ENCODE peak calls at places on chromosomes 4 and X, in nine cellular contexts. U is foreskin fibroblast; I is CD4-positive, alpha-beta T cell; E is AG09319; A is brain microvascular endothelial cell; J is GM10248; Z is fibroblast of mammary gland; F is bronchial epithelial cell; G is cardiac fibroblast. M is an unnamed sample.
A peak's percentile ranks its signal among the peaks of the same experiment; 100 is the strongest.

GRCh38 chr4:19945979-19946380 is 305.7 kb upstream of the SLIT2 start:
- DNase-seq in U (peak; percentile 99), G (peak; percentile 98), F (peak; percentile 99), E (peak; percentile 93), A (peak; percentile 94), I (no peak), Z (peak; percentile 100), J (no peak), M (peak; percentile 73)

GRCh38 chrX:148836741-148837140 is 336.3 kb downstream of the AFF2 start:
- DNase-seq in U (no peak), I (no peak), E (no peak), G (no peak), F (no peak), A (no peak), J (no peak), Z (no peak), M (no peak)

GRCh38 chrX:34956915-34957314 is 14.3 kb downstream of the FAM47B start:
- DNase-seq in A (no peak), G (peak; percentile 68), E (peak; percentile 3), Z (peak; percentile 48), U (peak; percentile 47), I (no peak), J (no peak), F (peak; percentile 66), M (peak; percentile 52)

GRCh38 chrX:109261279-109261678 is 220.6 kb downstream of the GUCY2F start:
- DNase-seq in E (no peak), A (no peak), U (no peak), G (peak; percentile 1), J (no peak), Z (no peak), I (no peak), F (no peak), M (no peak)

GRCh38 chr4:10619220-10619619 is 65.3 kb downstream of the CLNK start:
- DNase-seq in A (peak; percentile 39), J (no peak), U (peak; percentile 72), G (peak; percentile 25), I (no peak), Z (peak; percentile 37), F (peak; percentile 49), E (no peak), M (no peak)

GRCh38 chr4:125728568-125728967 is 413.8 kb downstream of the FAT4 start:
- DNase-seq in Z (peak; percentile 89), E (peak; percentile 62), F (peak; percentile 99), A (peak; percentile 95), G (peak; percentile 97), J (no peak), I (no peak), U (peak; percentile 94), M (peak; percentile 85)

GRCh38 chrX:46204721-46205422 is 340.3 kb downstream of the ZNF674 start:
- DNase-seq in G (peak; percentile 6), I (no peak), A (no peak), J (no peak), U (no peak), Z (no peak), E (no peak), F (peak; percentile 68), M (no peak)

GRCh38 chr4:53019485-53020382 is 157.6 kb downstream of the RASL11B start:
- DNase-seq in G (peak; percentile 79), U (peak; percentile 87), Z (peak; percentile 81), I (no peak), A (peak; percentile 87), E (no peak), F (peak; percentile 59), J (no peak), M (no peak)

GRCh38 chr4:147578057-147578476 is 39.1 kb upstream of the TMEM184C start:
- DNase-seq in E (peak; percentile 87), J (no peak), U (peak; percentile 96), A (peak; percentile 89), F (peak; percentile 100), Z (peak; percentile 91), G (peak; percentile 97), I (no peak), M (peak; percentile 95)

GRCh38 chr4:189001283-189001970 is 862.2 kb downstream of the TRIML1 start:
- DNase-seq in A (no peak), U (no peak), E (no peak), I (no peak), J (no peak), G (no peak), F (no peak), Z (no peak), M (no peak)

GRCh38 chr4:37648084-37648817 is 37.9 kb downstream of the RELL1 start:
- DNase-seq in F (peak; percentile 94), J (no peak), A (peak; percentile 92), U (peak; percentile 97), I (no peak), G (peak; percentile 97), E (peak; percentile 86), Z (peak; percentile 97), M (peak; percentile 90)

GRCh38 chrX:131812847-131813825 is 210.0 kb upstream of the STK26 start:
- DNase-seq in U (peak; percentile 51), J (peak; percentile 70), Z (peak; percentile 77), E (peak; percentile 80), A (peak; percentile 58), G (peak; percentile 17), I (peak; percentile 89), F (no peak), M (no peak)

GRCh38 chr4:2071912-2072867 is 13.1 kb downstream of the NAT8L start:
- DNase-seq in F (no peak), E (no peak), G (no peak), Z (no peak), A (no peak), J (no peak), U (no peak), I (no peak), M (no peak)

GRCh38 chr4:159047478-159048165 is 55.3 kb upstream of the RAPGEF2 start:
- DNase-seq in I (no peak), E (no peak), Z (peak; percentile 8), A (peak; percentile 86), J (no peak), U (peak; percentile 28), G (no peak), F (peak; percentile 13), M (no peak)

GRCh38 chr4:6493668-6494304 is 21.4 kb upstream of the PPP2R2C start:
- DNase-seq in U (peak; percentile 14), F (peak; percentile 64), A (no peak), Z (no peak), G (peak; percentile 21), E (no peak), J (no peak), I (no peak), M (no peak)

GRCh38 chrX:97016106-97016505 is 132.4 kb downstream of the RPA4 start:
- DNase-seq in F (peak; percentile 0), U (peak; percentile 10), Z (peak; percentile 2), A (no peak), I (no peak), G (no peak), E (no peak), J (no peak), M (no peak)
- TF ChIP-seq CTCF in F (no peak), U (no peak), Z (no peak), A (no peak), I (no peak), G (no peak), E (peak; percentile 4), J (no peak), M (no peak)

GRCh38 chr4:122450847-122451246 is 5.7 kb downstream of the IL2 start:
- DNase-seq in G (peak; percentile 47), E (no peak), F (peak; percentile 32), U (peak; percentile 14), I (no peak), J (no peak), Z (peak; percentile 35), A (peak; percentile 5), M (no peak)
- TF ChIP-seq CTCF in G (peak; percentile 45), E (peak; percentile 18), F (peak; percentile 48), U (peak; percentile 31), I (peak; percentile 49), J (peak; percentile 4), Z (peak; percentile 49), A (peak; percentile 59), M (peak; percentile 27)

DNA sequence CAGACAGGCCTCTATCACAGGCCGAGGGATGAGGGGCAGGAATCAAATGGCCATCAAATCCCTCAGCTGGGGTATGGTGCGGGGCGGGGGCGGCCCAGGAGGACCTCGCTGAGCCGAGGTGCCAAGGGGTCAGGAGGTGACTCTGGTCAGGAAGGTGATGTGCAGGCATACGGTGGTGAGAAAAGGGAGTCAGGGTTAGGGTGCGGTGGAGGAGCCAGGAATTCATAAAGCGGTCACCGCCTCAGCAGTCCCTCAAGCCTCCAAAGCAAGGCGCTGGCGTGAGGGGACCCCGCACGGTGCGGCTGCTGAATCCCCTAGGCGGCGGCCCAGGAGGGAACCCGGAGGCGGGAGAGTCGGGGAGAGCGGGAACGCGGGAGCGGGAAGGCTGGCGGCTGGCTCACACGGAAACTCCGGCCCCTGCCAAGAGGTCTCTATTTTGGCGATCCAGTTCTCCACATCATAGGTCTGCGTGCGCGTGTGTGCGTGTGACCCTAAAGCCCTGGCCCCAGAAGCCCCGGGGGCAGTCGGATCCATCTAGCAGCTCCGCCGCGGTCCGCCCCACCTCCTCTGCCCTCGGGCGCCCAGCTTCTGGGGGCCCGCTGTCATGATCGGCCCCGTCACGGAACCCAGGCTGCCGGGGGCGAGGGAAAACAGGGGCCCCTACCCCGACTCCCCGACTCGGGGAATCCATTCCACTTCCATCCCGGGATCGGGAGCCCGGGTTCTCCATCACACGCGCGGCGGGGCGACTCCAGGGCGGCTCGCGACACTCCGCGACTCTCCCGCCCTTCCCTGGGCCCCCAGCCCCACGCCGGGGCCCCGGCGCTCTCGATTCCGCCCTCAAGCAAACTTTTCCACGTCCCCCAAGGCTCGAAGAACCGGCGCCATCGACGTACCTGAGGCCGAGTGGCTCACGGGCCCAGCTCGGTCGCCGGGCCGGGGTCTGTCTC is 593 bp downstream of the ELF4 start:
- DNase-seq in U (peak; percentile 67), Z (no peak), G (peak; percentile 27), I (no peak), F (no peak), A (no peak), J (no peak), E (no peak), M (no peak)
- TF ChIP-seq CTCF in U (no peak), Z (no peak), G (no peak), I (no peak), F (no peak), A (no peak), J (no peak), E (no peak), M (no peak)

DNA sequence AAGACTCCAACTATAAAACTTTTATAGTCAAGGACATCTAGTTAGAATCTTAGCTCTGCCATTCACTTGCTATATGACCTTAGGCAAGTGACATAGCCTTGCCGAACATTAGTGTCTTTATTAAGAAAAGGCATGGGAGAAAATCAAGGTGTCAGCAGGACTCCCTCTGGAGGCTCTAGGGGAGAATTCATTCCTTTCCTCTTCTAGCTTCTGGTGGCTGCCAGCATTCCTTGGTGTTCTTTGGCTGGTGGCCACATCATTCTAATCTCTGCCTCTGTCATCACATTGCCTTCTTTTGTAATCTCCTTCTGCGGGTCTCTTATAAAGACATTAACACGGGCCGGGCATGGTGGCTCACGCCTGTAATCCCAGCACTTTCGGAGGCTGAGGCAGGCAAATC is 99.8 kb downstream of the PPP1R2C start:
- DNase-seq in F (peak; percentile 17), I (no peak), J (no peak), Z (peak; percentile 25), U (peak; percentile 7), E (no peak), A (peak; percentile 27), G (peak; percentile 51), M (no peak)
- TF ChIP-seq CTCF in F (peak; percentile 28), I (no peak), J (no peak), Z (peak; percentile 6), U (no peak), E (no peak), A (no peak), G (peak; percentile 18), M (no peak)

GRCh38 chrX:106397788-106398538 is 213.8 kb upstream of the RADX start:
- DNase-seq in U (peak; percentile 33), Z (peak; percentile 23), I (no peak), J (no peak), G (peak; percentile 18), F (peak; percentile 37), E (no peak), A (no peak), M (no peak)
- TF ChIP-seq CTCF in U (no peak), Z (peak; percentile 18), I (no peak), J (no peak), G (no peak), F (peak; percentile 31), E (no peak), A (no peak), M (peak; percentile 27)